ENCODE peak calls at places on chromosomes 4 and X, in four cellular contexts. S, N, Q and I are unnamed samples.

GRCh38 chr4:150960079-150960478 is 55.0 kb downstream of the LRBA start:
- DNase-seq in N (no peak), S (no peak), Q (no peak), I (no peak)

GRCh38 chrX:18733273-18733672 is 25.8 kb downstream of the PPEF1 start:
- DNase-seq in Q (no peak), S (no peak), N (no peak), I (no peak)

GRCh38 chrX:37757082-37757481 is 22.8 kb upstream of the CYBB start:
- DNase-seq in Q (no peak), S (no peak), N (no peak), I (no peak)

GRCh38 chr4:102344520-102344954 is 745 bp downstream of the SLC39A8 start:
- DNase-seq in N (peak; percentile 20), S (peak; percentile 81), Q (no peak), I (peak; percentile 78)

GRCh38 chr4:74715731-74716435 is 78.4 kb downstream of the BTC start:
- DNase-seq in S (no peak), N (no peak), Q (no peak), I (no peak)

GRCh38 chr4:53484911-53485459 is 106.3 kb downstream of the LNX1 start:
- DNase-seq in Q (no peak), S (no peak), N (no peak), I (no peak)

GRCh38 chrX:154444001-154444754 is at the start of gene FAM50A:
- DNase-seq in S (peak; percentile 77), Q (no peak), N (no peak), I (peak; percentile 89)

GRCh38 chr4:123616970-123617392 is 220.4 kb downstream of the SPRY1 start:
- DNase-seq in N (no peak), S (peak; percentile 75), Q (no peak), I (no peak)

GRCh38 chr4:98780111-98780549 is 121.7 kb upstream of the TSPAN5 start:
- DNase-seq in S (no peak), N (no peak), Q (no peak), I (no peak)

GRCh38 chr4:55609393-55609821 is 17.4 kb upstream of the PDCL2 start:
- DNase-seq in Q (no peak), S (no peak), N (no peak), I (no peak)

GRCh38 chrX:96435636-96436035 is 249.0 kb upstream of the DIAPH2 start:
- DNase-seq in S (no peak), N (no peak), Q (no peak), I (no peak)

GRCh38 chr4:74618659-74619058 is 173.7 kb downstream of the AREG start:
- DNase-seq in S (no peak), N (no peak), Q (no peak), I (no peak)

GRCh38 chr4:4992833-4993232 is 26.4 kb downstream of the CYTL1 start:
- DNase-seq in S (no peak), Q (no peak), N (no peak), I (no peak)

GRCh38 chrX:39891781-39892180 is 206.0 kb downstream of the BCOR start:
- DNase-seq in S (no peak), Q (no peak), N (no peak), I (no peak)

GRCh38 chr4:166458756-166459155 is 585.7 kb downstream of the TLL1 start:
- DNase-seq in N (no peak), S (no peak), Q (no peak), I (no peak)

GRCh38 chrX:106201502-106202178 is 33.5 kb downstream of the PWWP3B start:
- DNase-seq in Q (no peak), N (no peak), S (no peak), I (no peak)

GRCh38 chrX:18220786-18221185 is at the start of gene BEND2:
- DNase-seq in Q (no peak), N (no peak), S (no peak), I (no peak)

GRCh38 chr4:112852586-112852985 is 196.9 kb upstream of the ANK2 start:
- DNase-seq in S (no peak), Q (no peak), N (no peak), I (no peak)

GRCh38 chrX:2397648-2398340 is 103.0 kb downstream of the DHRSX start:
- DNase-seq in S (no peak), N (no peak), Q (no peak), I (no peak)

GRCh38 chr4:25527044-25527443 is 128.6 kb upstream of the SLC34A2 start:
- DNase-seq in N (no peak), Q (no peak), S (no peak), I (no peak)

GRCh38 chr4:15898902-15899301 is 39.6 kb downstream of the FGFBP1 start:
- DNase-seq in S (no peak), Q (no peak), N (no peak), I (no peak)

GRCh38 chr4:104693601-104694201 is 199.0 kb upstream of the CXXC4 start:
- DNase-seq in Q (no peak), S (peak; percentile 4), N (no peak), I (no peak)

GRCh38 chr4:147732516-147733193 is 767 bp downstream of the ARHGAP10 start:
- DNase-seq in N (no peak), S (peak; percentile 19), Q (no peak), I (peak; percentile 41)

GRCh38 chr4:114561590-114561989 is 37.0 kb upstream of the UGT8 start:
- DNase-seq in Q (no peak), S (no peak), N (no peak), I (no peak)

GRCh38 chr4:94274912-94275311 is 67.2 kb downstream of the SMARCAD1 start:
- DNase-seq in Q (no peak), S (no peak), N (no peak), I (no peak)

GRCh38 chr4:188041721-188042120 is 46.1 kb downstream of the ZFP42 start:
- DNase-seq in S (no peak), N (no peak), Q (no peak), I (no peak)

GRCh38 chr4:99180367-99181169 is 36.5 kb upstream of the ADH4 start:
- DNase-seq in S (no peak), Q (peak; percentile 45), N (no peak), I (no peak)

GRCh38 chr4:16607241-16607640 is 291.2 kb downstream of the LDB2 start:
- DNase-seq in N (no peak), Q (no peak), S (no peak), I (no peak)

GRCh38 chr4:40608628-40609027 is 21.0 kb downstream of the RBM47 start:
- DNase-seq in Q (no peak), S (no peak), N (no peak), I (no peak)

GRCh38 chr4:1611501-1611870 is 72.6 kb downstream of the FAM53A start:
- DNase-seq in S (no peak), Q (no peak), N (no peak), I (no peak)

GRCh38 chr4:168574581-168575295 is 77.9 kb downstream of the PALLD start:
- DNase-seq in S (no peak), N (no peak), Q (no peak), I (no peak)

GRCh38 chr4:189988892-189989431 is 38.1 kb downstream of the FRG2 start:
- DNase-seq in S (no peak), Q (no peak), N (no peak), I (peak; percentile 7)

GRCh38 chr4:137650051-137650450 is 117.8 kb upstream of the PCDH18 start:
- DNase-seq in S (no peak), N (no peak), Q (no peak), I (no peak)

GRCh38 chrX:23559975-23560374 is 107.3 kb upstream of the PRDX4 start:
- DNase-seq in Q (no peak), N (no peak), S (no peak), I (no peak)

GRCh38 chrX:135112096-135112729 is 8.1 kb downstream of the ETDB start:
- DNase-seq in N (no peak), S (peak; percentile 45), Q (no peak), I (no peak)

GRCh38 chr4:145709336-145709735 is 29.4 kb downstream of the C4orf51 start:
- DNase-seq in N (no peak), Q (no peak), S (no peak), I (no peak)

GRCh38 chr4:1000686-1001260 is 7.6 kb upstream of the SLC26A1 start:
- DNase-seq in Q (no peak), S (no peak), N (no peak), I (no peak)

DNA sequence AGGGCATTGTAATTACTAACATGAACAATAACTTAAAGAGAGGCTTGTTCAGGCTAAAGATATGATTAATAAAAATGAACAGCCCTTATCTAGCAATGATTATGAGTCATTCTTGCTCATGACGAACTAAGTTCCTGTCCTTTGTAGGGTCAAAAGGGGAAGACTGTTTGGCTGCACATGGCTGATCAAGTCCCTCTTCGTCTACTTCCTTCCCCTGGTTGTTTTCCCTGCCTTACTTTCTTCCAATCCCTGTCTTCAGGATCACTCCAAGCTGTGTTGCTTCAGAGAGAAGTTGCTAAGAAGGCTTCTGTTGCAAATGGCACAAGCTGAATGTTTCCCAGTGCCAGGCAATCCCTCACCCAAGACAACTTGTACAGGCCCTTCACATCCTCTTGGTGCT is 115.0 kb upstream of the HS3ST1 start:
- DNase-seq in Q (no peak), S (no peak), N (no peak), I (no peak)
- TF ChIP-seq CTCF in Q (no peak), S (no peak), N (no peak), I (no peak)

DNA sequence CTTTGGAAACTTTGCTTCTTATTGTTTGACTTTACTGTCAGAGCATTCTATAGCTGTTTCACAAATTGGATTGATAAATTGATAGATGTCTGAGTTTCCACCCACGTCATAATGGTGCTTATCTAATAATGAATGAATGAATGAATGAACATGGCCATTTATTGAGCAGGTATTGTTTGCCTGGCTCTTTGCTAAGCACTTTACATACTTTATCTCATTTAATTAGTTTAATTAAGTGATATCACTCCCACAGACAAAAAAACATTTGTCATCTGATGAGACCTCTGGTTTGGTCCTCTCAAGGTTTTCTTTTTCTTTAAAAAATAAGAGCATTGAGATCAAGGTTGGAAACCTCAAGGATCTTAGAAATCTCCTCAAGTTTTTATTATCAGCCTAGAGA is 2.8 kb downstream of the FRAS1 start:
- DNase-seq in Q (no peak), N (no peak), S (no peak), I (no peak)
- TF ChIP-seq CTCF in Q (no peak), N (no peak), S (no peak), I (no peak)

GRCh38 chrX:155864655-155865054 is 16.5 kb upstream of the VAMP7 start:
- DNase-seq in Q (no peak), N (no peak), S (no peak), I (no peak)
- TF ChIP-seq CTCF in Q (no peak), N (no peak), S (no peak), I (no peak)

GRCh38 chr4:156970501-156971167 is 965 bp downstream of the PDGFC start:
- DNase-seq in N (peak; percentile 1), S (no peak), Q (no peak), I (peak; percentile 29)
- TF ChIP-seq CTCF in N (peak; percentile 54), S (no peak), Q (peak; percentile 52), I (no peak)

GRCh38 chr4:7909463-7909862 is 30.2 kb downstream of the AFAP1 start:
- DNase-seq in S (no peak), Q (no peak), N (no peak), I (no peak)
- TF ChIP-seq CTCF in S (no peak), Q (no peak), N (no peak), I (no peak)